ENCODE peak calls at places on chromosomes 13 and 19, in ten cellular contexts. One of them, this sample, is unnamed. For H3K4me1 and H3K9me3, the result is how much of the 10 kb centered on the place peaks cover.

GRCh38 chr19:51621178-51621577 is 9.0 kb downstream of the SIGLEC5 start:
- DNase-seq in SK-N-SH: no peak
- DNase-seq in naive thymus-derived CD4-positive, alpha-beta T cell: no peak
- DNase-seq in right atrium auricular region: no peak
- DNase-seq in heart left ventricle: no peak
- DNase-seq in CD4-positive, alpha-beta memory T cell: no peak
- DNase-seq in tibial artery: no peak
- DNase-seq in lower lobe of right lung: no peak
- DNase-seq in gastrocnemius medialis: no peak
- DNase-seq in cardiac muscle cell: no peak
- DNase-seq in this sample: no peak

GRCh38 chr13:111597041-111598017 is 276.9 kb downstream of the TEX29 start:
- DNase-seq in SK-N-SH: no peak
- DNase-seq in naive thymus-derived CD4-positive, alpha-beta T cell: no peak
- DNase-seq in right atrium auricular region: no peak
- DNase-seq in heart left ventricle: no peak
- DNase-seq in CD4-positive, alpha-beta memory T cell: no peak
- DNase-seq in tibial artery: no peak
- DNase-seq in lower lobe of right lung: no peak
- DNase-seq in gastrocnemius medialis: no peak
- DNase-seq in cardiac muscle cell: no peak
- DNase-seq in this sample: no peak

GRCh38 chr13:30551194-30551593 is 66.5 kb upstream of the USPL1 start:
- DNase-seq in SK-N-SH: peak
- DNase-seq in naive thymus-derived CD4-positive, alpha-beta T cell: peak
- DNase-seq in right atrium auricular region: no peak
- DNase-seq in heart left ventricle: no peak
- DNase-seq in CD4-positive, alpha-beta memory T cell: peak
- DNase-seq in tibial artery: no peak
- DNase-seq in lower lobe of right lung: no peak
- DNase-seq in gastrocnemius medialis: no peak
- DNase-seq in cardiac muscle cell: peak
- DNase-seq in this sample: no peak

GRCh38 chr13:32538234-32538620 is 368 bp downstream of the N4BP2L2 start:
- DNase-seq in SK-N-SH: peak
- DNase-seq in naive thymus-derived CD4-positive, alpha-beta T cell: no peak
- DNase-seq in right atrium auricular region: no peak
- DNase-seq in heart left ventricle: peak
- DNase-seq in CD4-positive, alpha-beta memory T cell: no peak
- DNase-seq in tibial artery: peak
- DNase-seq in lower lobe of right lung: peak
- DNase-seq in gastrocnemius medialis: peak
- DNase-seq in cardiac muscle cell: peak
- DNase-seq in this sample: no peak

GRCh38 chr19:31354919-31355318 is 5.7 kb upstream of the TSHZ3 start:
- DNase-seq in SK-N-SH: no peak
- DNase-seq in naive thymus-derived CD4-positive, alpha-beta T cell: no peak
- DNase-seq in right atrium auricular region: no peak
- DNase-seq in heart left ventricle: no peak
- DNase-seq in CD4-positive, alpha-beta memory T cell: no peak
- DNase-seq in tibial artery: no peak
- DNase-seq in lower lobe of right lung: no peak
- DNase-seq in gastrocnemius medialis: no peak
- DNase-seq in cardiac muscle cell: no peak
- DNase-seq in this sample: no peak

GRCh38 chr13:46181799-46182490 is at the start of gene LCP1:
- DNase-seq in SK-N-SH: no peak
- DNase-seq in naive thymus-derived CD4-positive, alpha-beta T cell: peak
- DNase-seq in right atrium auricular region: no peak
- DNase-seq in heart left ventricle: no peak
- DNase-seq in CD4-positive, alpha-beta memory T cell: peak
- DNase-seq in tibial artery: no peak
- DNase-seq in lower lobe of right lung: no peak
- DNase-seq in gastrocnemius medialis: no peak
- DNase-seq in cardiac muscle cell: no peak
- DNase-seq in this sample: peak

GRCh38 chr13:78660130-78660857 is 1.3 kb upstream of the OBI1 start:
- DNase-seq in SK-N-SH: peak
- DNase-seq in naive thymus-derived CD4-positive, alpha-beta T cell: peak
- DNase-seq in right atrium auricular region: no peak
- DNase-seq in heart left ventricle: no peak
- DNase-seq in CD4-positive, alpha-beta memory T cell: peak
- DNase-seq in tibial artery: peak
- DNase-seq in lower lobe of right lung: no peak
- DNase-seq in gastrocnemius medialis: no peak
- DNase-seq in cardiac muscle cell: peak
- DNase-seq in this sample: peak

GRCh38 chr19:29752450-29753025 is 37.5 kb upstream of the C19orf12 start:
- DNase-seq in SK-N-SH: no peak
- DNase-seq in naive thymus-derived CD4-positive, alpha-beta T cell: no peak
- DNase-seq in right atrium auricular region: no peak
- DNase-seq in heart left ventricle: no peak
- DNase-seq in CD4-positive, alpha-beta memory T cell: no peak
- DNase-seq in tibial artery: no peak
- DNase-seq in lower lobe of right lung: no peak
- DNase-seq in gastrocnemius medialis: no peak
- DNase-seq in cardiac muscle cell: no peak
- DNase-seq in this sample: no peak

GRCh38 chr13:72662548-72662947 is 64.9 kb downstream of the MZT1 start:
- DNase-seq in SK-N-SH: no peak
- DNase-seq in naive thymus-derived CD4-positive, alpha-beta T cell: no peak
- DNase-seq in right atrium auricular region: no peak
- DNase-seq in heart left ventricle: no peak
- DNase-seq in CD4-positive, alpha-beta memory T cell: no peak
- DNase-seq in tibial artery: no peak
- DNase-seq in lower lobe of right lung: no peak
- DNase-seq in gastrocnemius medialis: no peak
- DNase-seq in cardiac muscle cell: no peak
- DNase-seq in this sample: no peak

GRCh38 chr13:48741377-48741776 is 87.6 kb downstream of the CYSLTR2 start:
- DNase-seq in SK-N-SH: peak
- DNase-seq in naive thymus-derived CD4-positive, alpha-beta T cell: no peak
- DNase-seq in right atrium auricular region: no peak
- DNase-seq in heart left ventricle: no peak
- DNase-seq in CD4-positive, alpha-beta memory T cell: no peak
- DNase-seq in tibial artery: no peak
- DNase-seq in lower lobe of right lung: no peak
- DNase-seq in gastrocnemius medialis: no peak
- DNase-seq in cardiac muscle cell: peak
- DNase-seq in this sample: no peak

GRCh38 chr19:35986664-35987570 is 8.1 kb upstream of the SDHAF1 start:
- DNase-seq in SK-N-SH: peak
- DNase-seq in naive thymus-derived CD4-positive, alpha-beta T cell: no peak
- DNase-seq in right atrium auricular region: no peak
- DNase-seq in heart left ventricle: no peak
- DNase-seq in CD4-positive, alpha-beta memory T cell: no peak
- DNase-seq in tibial artery: peak
- DNase-seq in lower lobe of right lung: peak
- DNase-seq in gastrocnemius medialis: no peak
- DNase-seq in cardiac muscle cell: no peak
- DNase-seq in this sample: no peak

GRCh38 chr19:44876930-44877530 is 14.0 kb upstream of the TOMM40 start:
- DNase-seq in SK-N-SH: no peak
- DNase-seq in naive thymus-derived CD4-positive, alpha-beta T cell: no peak
- DNase-seq in right atrium auricular region: no peak
- DNase-seq in heart left ventricle: peak
- DNase-seq in CD4-positive, alpha-beta memory T cell: no peak
- DNase-seq in tibial artery: no peak
- DNase-seq in lower lobe of right lung: no peak
- DNase-seq in gastrocnemius medialis: no peak
- DNase-seq in cardiac muscle cell: no peak
- DNase-seq in this sample: no peak

GRCh38 chr19:44548736-44549135 is 19.3 kb upstream of the CEACAM20 start:
- DNase-seq in SK-N-SH: no peak
- DNase-seq in naive thymus-derived CD4-positive, alpha-beta T cell: no peak
- DNase-seq in right atrium auricular region: peak
- DNase-seq in heart left ventricle: no peak
- DNase-seq in CD4-positive, alpha-beta memory T cell: no peak
- DNase-seq in tibial artery: no peak
- DNase-seq in lower lobe of right lung: no peak
- DNase-seq in gastrocnemius medialis: no peak
- DNase-seq in cardiac muscle cell: peak
- DNase-seq in this sample: no peak

DNA sequence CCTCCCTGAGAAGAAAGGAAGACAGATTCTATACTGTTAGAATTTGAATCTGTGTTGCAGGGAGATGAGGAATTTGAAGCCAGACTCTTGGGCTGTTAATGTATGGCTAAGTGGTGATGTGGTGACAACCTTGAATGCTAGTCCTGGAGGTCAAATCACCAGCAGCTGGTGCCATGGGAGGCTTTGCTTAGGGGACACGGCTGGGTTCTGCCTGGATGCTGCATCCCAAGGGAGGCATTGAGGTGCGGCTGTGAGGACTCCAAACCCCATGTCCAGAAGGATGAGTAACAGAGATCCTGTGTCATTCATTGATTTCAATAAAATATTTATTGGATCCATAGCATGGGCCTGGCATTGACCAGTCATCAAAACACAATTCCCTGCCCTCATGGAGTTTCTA is 42.3 kb downstream of the RFX2 start:
- DNase-seq in SK-N-SH: no peak
- DNase-seq in naive thymus-derived CD4-positive, alpha-beta T cell: no peak
- DNase-seq in right atrium auricular region: peak
- DNase-seq in heart left ventricle: no peak
- DNase-seq in CD4-positive, alpha-beta memory T cell: no peak
- DNase-seq in tibial artery: no peak
- DNase-seq in lower lobe of right lung: no peak
- DNase-seq in gastrocnemius medialis: no peak
- DNase-seq in cardiac muscle cell: no peak
- DNase-seq in this sample: no peak
- H3K4me1 ChIP-seq in SK-N-SH: under half
- H3K4me1 ChIP-seq in naive thymus-derived CD4-positive, alpha-beta T cell: under half
- H3K4me1 ChIP-seq in right atrium auricular region: half or more
- H3K4me1 ChIP-seq in heart left ventricle: half or more
- H3K4me1 ChIP-seq in CD4-positive, alpha-beta memory T cell: under half
- H3K4me1 ChIP-seq in tibial artery: half or more
- H3K4me1 ChIP-seq in lower lobe of right lung: half or more
- H3K4me1 ChIP-seq in gastrocnemius medialis: under half
- H3K4me1 ChIP-seq in cardiac muscle cell: under half
- H3K4me1 ChIP-seq in this sample: under half

GRCh38 chr19:50475736-50476223 is 527 bp upstream of the EMC10 start:
- DNase-seq in SK-N-SH: no peak
- DNase-seq in naive thymus-derived CD4-positive, alpha-beta T cell: no peak
- DNase-seq in right atrium auricular region: no peak
- DNase-seq in heart left ventricle: no peak
- DNase-seq in CD4-positive, alpha-beta memory T cell: no peak
- DNase-seq in tibial artery: no peak
- DNase-seq in lower lobe of right lung: peak
- DNase-seq in gastrocnemius medialis: no peak
- DNase-seq in cardiac muscle cell: no peak
- DNase-seq in this sample: no peak
- H3K4me3 ChIP-seq in SK-N-SH: no peak
- H3K4me3 ChIP-seq in naive thymus-derived CD4-positive, alpha-beta T cell: peak
- H3K4me3 ChIP-seq in right atrium auricular region: peak
- H3K4me3 ChIP-seq in heart left ventricle: peak
- H3K4me3 ChIP-seq in CD4-positive, alpha-beta memory T cell: peak
- H3K4me3 ChIP-seq in tibial artery: peak
- H3K4me3 ChIP-seq in lower lobe of right lung: peak
- H3K4me3 ChIP-seq in gastrocnemius medialis: peak
- H3K4me3 ChIP-seq in cardiac muscle cell: no peak
- H3K4me3 ChIP-seq in this sample: no peak

GRCh38 chr19:57572415-57572947 is 6.2 kb downstream of the ZNF416 start:
- DNase-seq in SK-N-SH: no peak
- DNase-seq in naive thymus-derived CD4-positive, alpha-beta T cell: no peak
- DNase-seq in right atrium auricular region: no peak
- DNase-seq in heart left ventricle: no peak
- DNase-seq in CD4-positive, alpha-beta memory T cell: no peak
- DNase-seq in tibial artery: no peak
- DNase-seq in lower lobe of right lung: no peak
- DNase-seq in gastrocnemius medialis: no peak
- DNase-seq in cardiac muscle cell: no peak
- DNase-seq in this sample: no peak

GRCh38 chr19:57576661-57577060 is 2.0 kb downstream of the ZNF416 start:
- DNase-seq in SK-N-SH: no peak
- DNase-seq in naive thymus-derived CD4-positive, alpha-beta T cell: no peak
- DNase-seq in right atrium auricular region: no peak
- DNase-seq in heart left ventricle: no peak
- DNase-seq in CD4-positive, alpha-beta memory T cell: no peak
- DNase-seq in tibial artery: no peak
- DNase-seq in lower lobe of right lung: no peak
- DNase-seq in gastrocnemius medialis: no peak
- DNase-seq in cardiac muscle cell: no peak
- DNase-seq in this sample: no peak

GRCh38 chr19:57566396-57567256 is 7.0 kb upstream of the ZNF550 start:
- DNase-seq in SK-N-SH: no peak
- DNase-seq in naive thymus-derived CD4-positive, alpha-beta T cell: no peak
- DNase-seq in right atrium auricular region: no peak
- DNase-seq in heart left ventricle: no peak
- DNase-seq in CD4-positive, alpha-beta memory T cell: no peak
- DNase-seq in tibial artery: no peak
- DNase-seq in lower lobe of right lung: no peak
- DNase-seq in gastrocnemius medialis: no peak
- DNase-seq in cardiac muscle cell: peak
- DNase-seq in this sample: no peak

GRCh38 chr19:57570707-57571106 is 8.0 kb downstream of the ZNF416 start:
- DNase-seq in SK-N-SH: no peak
- DNase-seq in naive thymus-derived CD4-positive, alpha-beta T cell: no peak
- DNase-seq in right atrium auricular region: no peak
- DNase-seq in heart left ventricle: no peak
- DNase-seq in CD4-positive, alpha-beta memory T cell: no peak
- DNase-seq in tibial artery: no peak
- DNase-seq in lower lobe of right lung: no peak
- DNase-seq in gastrocnemius medialis: no peak
- DNase-seq in cardiac muscle cell: no peak
- DNase-seq in this sample: no peak
- H3K9me3 ChIP-seq in SK-N-SH: under half
- H3K9me3 ChIP-seq in naive thymus-derived CD4-positive, alpha-beta T cell: under half
- H3K9me3 ChIP-seq in right atrium auricular region: under half
- H3K9me3 ChIP-seq in heart left ventricle: half or more
- H3K9me3 ChIP-seq in CD4-positive, alpha-beta memory T cell: half or more
- H3K9me3 ChIP-seq in tibial artery: half or more
- H3K9me3 ChIP-seq in lower lobe of right lung: half or more
- H3K9me3 ChIP-seq in gastrocnemius medialis: under half
- H3K9me3 ChIP-seq in cardiac muscle cell: under half
- H3K9me3 ChIP-seq in this sample: half or more

DNA sequence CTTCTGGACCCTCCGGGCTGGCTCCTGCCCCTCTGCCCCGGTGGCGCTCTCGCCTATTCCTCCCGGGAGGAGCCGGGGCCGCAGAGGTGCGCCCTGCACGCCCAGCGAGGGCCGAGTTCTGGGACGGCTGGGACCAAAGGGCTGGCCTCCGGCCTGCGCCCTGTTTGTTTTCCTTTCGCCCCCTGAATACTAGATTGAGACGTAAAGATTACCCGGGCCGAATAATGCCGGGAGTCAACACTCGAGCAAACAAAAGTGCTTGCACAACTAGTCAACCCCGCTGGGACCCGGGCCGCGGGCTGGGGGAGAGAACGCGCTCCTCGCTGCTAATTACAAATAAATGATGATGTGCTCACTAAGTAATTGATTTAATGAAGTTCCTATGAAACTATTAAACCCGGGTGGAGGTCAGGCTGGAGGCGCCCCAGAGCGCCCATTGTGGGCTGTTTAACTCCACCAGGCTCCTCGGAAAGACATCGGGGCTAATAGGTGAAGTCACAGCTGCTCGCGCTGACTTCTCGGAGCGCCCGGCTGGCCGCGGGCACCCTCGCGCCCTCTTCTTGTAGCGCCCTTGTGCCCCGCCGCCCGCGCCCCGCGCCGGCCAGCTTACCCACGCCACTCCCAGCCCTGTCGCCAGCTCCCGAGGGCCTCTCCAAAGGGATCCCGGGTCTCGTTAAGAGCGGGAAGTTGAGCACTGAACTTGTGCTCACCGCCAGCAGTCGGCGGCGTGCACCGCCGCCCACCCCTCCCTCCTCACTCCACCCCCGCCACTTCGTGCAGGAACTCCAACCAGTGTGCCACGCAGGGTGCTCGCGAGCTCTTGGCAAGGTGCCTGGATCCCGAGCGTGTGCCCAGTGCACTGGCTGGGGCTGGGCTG is 14.9 kb downstream of the ZIC5 start:
- DNase-seq in SK-N-SH: peak
- DNase-seq in naive thymus-derived CD4-positive, alpha-beta T cell: no peak
- DNase-seq in right atrium auricular region: no peak
- DNase-seq in heart left ventricle: no peak
- DNase-seq in CD4-positive, alpha-beta memory T cell: no peak
- DNase-seq in tibial artery: no peak
- DNase-seq in lower lobe of right lung: no peak
- DNase-seq in gastrocnemius medialis: no peak
- DNase-seq in cardiac muscle cell: no peak
- DNase-seq in this sample: no peak
- H3K4me1 ChIP-seq in SK-N-SH: under half
- H3K4me1 ChIP-seq in naive thymus-derived CD4-positive, alpha-beta T cell: under half
- H3K4me1 ChIP-seq in right atrium auricular region: under half
- H3K4me1 ChIP-seq in heart left ventricle: under half
- H3K4me1 ChIP-seq in CD4-positive, alpha-beta memory T cell: under half
- H3K4me1 ChIP-seq in tibial artery: under half
- H3K4me1 ChIP-seq in lower lobe of right lung: under half
- H3K4me1 ChIP-seq in gastrocnemius medialis: under half
- H3K4me1 ChIP-seq in cardiac muscle cell: under half
- H3K4me1 ChIP-seq in this sample: under half

This sample was measured in CD4-positive, CD25-positive, alpha-beta regulatory T cell.